ENCODE peak calls at places on chromosomes 13 and 19, in six cellular contexts. One of them, this sample, is unnamed.

GRCh38 chr13:21164631-21165030 is 11.7 kb downstream of the SKA3 start:
- DNase-seq in lower lobe of right lung: no peak
- DNase-seq in PC-9: no peak
- DNase-seq in breast epithelium: no peak
- DNase-seq in stimulated activated CD4-positive, alpha-beta T cell treated with anti-CD3 and anti-CD28 coated beads, TNF-alpha, amount 100 ng/mL, for 48 hours: no peak
- DNase-seq in caudate nucleus: no peak
- DNase-seq in this sample: no peak

GRCh38 chr19:33771308-33772101 is 25.2 kb upstream of the KCTD15 start:
- DNase-seq in caudate nucleus: peak; percentile 14
- DNase-seq in stimulated activated CD4-positive, alpha-beta T cell treated with anti-CD3 and anti-CD28 coated beads, TNF-alpha, amount 100 ng/mL, for 48 hours: peak; percentile 62
- DNase-seq in breast epithelium: peak; percentile 36
- DNase-seq in lower lobe of right lung: peak; percentile 74
- DNase-seq in PC-9: peak; percentile 46
- DNase-seq in this sample: peak; percentile 51

GRCh38 chr19:33052352-33052972 is 12.2 kb downstream of the RHPN2 start:
- DNase-seq in caudate nucleus: no peak
- DNase-seq in PC-9: peak; percentile 95
- DNase-seq in breast epithelium: no peak
- DNase-seq in lower lobe of right lung: no peak
- DNase-seq in stimulated activated CD4-positive, alpha-beta T cell treated with anti-CD3 and anti-CD28 coated beads, TNF-alpha, amount 100 ng/mL, for 48 hours: no peak
- DNase-seq in this sample: peak; percentile 71

GRCh38 chr13:50152224-50152623 is 137.0 kb downstream of the KCNRG start:
- DNase-seq in stimulated activated CD4-positive, alpha-beta T cell treated with anti-CD3 and anti-CD28 coated beads, TNF-alpha, amount 100 ng/mL, for 48 hours: no peak
- DNase-seq in lower lobe of right lung: no peak
- DNase-seq in PC-9: no peak
- DNase-seq in caudate nucleus: no peak
- DNase-seq in breast epithelium: no peak
- DNase-seq in this sample: no peak

GRCh38 chr13:43730642-43731041 is 56.1 kb downstream of the ENOX1 start:
- DNase-seq in stimulated activated CD4-positive, alpha-beta T cell treated with anti-CD3 and anti-CD28 coated beads, TNF-alpha, amount 100 ng/mL, for 48 hours: no peak
- DNase-seq in PC-9: no peak
- DNase-seq in breast epithelium: no peak
- DNase-seq in lower lobe of right lung: no peak
- DNase-seq in caudate nucleus: no peak
- DNase-seq in this sample: no peak

GRCh38 chr13:114062754-114063153 is 69.7 kb downstream of the RASA3 start:
- DNase-seq in caudate nucleus: no peak
- DNase-seq in breast epithelium: no peak
- DNase-seq in PC-9: no peak
- DNase-seq in stimulated activated CD4-positive, alpha-beta T cell treated with anti-CD3 and anti-CD28 coated beads, TNF-alpha, amount 100 ng/mL, for 48 hours: no peak
- DNase-seq in lower lobe of right lung: no peak
- DNase-seq in this sample: no peak

GRCh38 chr19:35869327-35870123 is 1.2 kb downstream of the APLP1 start:
- DNase-seq in breast epithelium: peak; percentile 42
- DNase-seq in PC-9: no peak
- DNase-seq in stimulated activated CD4-positive, alpha-beta T cell treated with anti-CD3 and anti-CD28 coated beads, TNF-alpha, amount 100 ng/mL, for 48 hours: peak; percentile 76
- DNase-seq in caudate nucleus: peak; percentile 14
- DNase-seq in lower lobe of right lung: peak; percentile 80
- DNase-seq in this sample: peak; percentile 31

GRCh38 chr13:76790519-76791289 is 95.5 kb downstream of the KCTD12 start:
- DNase-seq in breast epithelium: no peak
- DNase-seq in caudate nucleus: no peak
- DNase-seq in stimulated activated CD4-positive, alpha-beta T cell treated with anti-CD3 and anti-CD28 coated beads, TNF-alpha, amount 100 ng/mL, for 48 hours: no peak
- DNase-seq in PC-9: no peak
- DNase-seq in lower lobe of right lung: no peak
- DNase-seq in this sample: no peak

GRCh38 chr13:106151056-106151699 is 384.3 kb downstream of the EFNB2 start:
- DNase-seq in caudate nucleus: no peak
- DNase-seq in breast epithelium: peak; percentile 48
- DNase-seq in lower lobe of right lung: no peak
- DNase-seq in stimulated activated CD4-positive, alpha-beta T cell treated with anti-CD3 and anti-CD28 coated beads, TNF-alpha, amount 100 ng/mL, for 48 hours: no peak
- DNase-seq in PC-9: peak; percentile 99
- DNase-seq in this sample: peak; percentile 91

GRCh38 chr13:70310720-70311119 is 202.5 kb upstream of the KLHL1 start:
- DNase-seq in lower lobe of right lung: no peak
- DNase-seq in caudate nucleus: no peak
- DNase-seq in stimulated activated CD4-positive, alpha-beta T cell treated with anti-CD3 and anti-CD28 coated beads, TNF-alpha, amount 100 ng/mL, for 48 hours: no peak
- DNase-seq in breast epithelium: no peak
- DNase-seq in PC-9: no peak
- DNase-seq in this sample: peak; percentile 43

GRCh38 chr13:31587696-31588266 is 151.5 kb upstream of the RXFP2 start:
- DNase-seq in caudate nucleus: no peak
- DNase-seq in stimulated activated CD4-positive, alpha-beta T cell treated with anti-CD3 and anti-CD28 coated beads, TNF-alpha, amount 100 ng/mL, for 48 hours: no peak
- DNase-seq in PC-9: no peak
- DNase-seq in breast epithelium: no peak
- DNase-seq in lower lobe of right lung: no peak
- DNase-seq in this sample: no peak

GRCh38 chr19:38655148-38655824 is 7.8 kb downstream of the ACTN4 start:
- DNase-seq in caudate nucleus: no peak
- DNase-seq in breast epithelium: no peak
- DNase-seq in lower lobe of right lung: no peak
- DNase-seq in stimulated activated CD4-positive, alpha-beta T cell treated with anti-CD3 and anti-CD28 coated beads, TNF-alpha, amount 100 ng/mL, for 48 hours: no peak
- DNase-seq in PC-9: no peak
- DNase-seq in this sample: no peak

GRCh38 chr19:19109601-19110000 is 28.7 kb downstream of the TMEM161A start:
- DNase-seq in breast epithelium: no peak
- DNase-seq in caudate nucleus: no peak
- DNase-seq in PC-9: no peak
- DNase-seq in stimulated activated CD4-positive, alpha-beta T cell treated with anti-CD3 and anti-CD28 coated beads, TNF-alpha, amount 100 ng/mL, for 48 hours: no peak
- DNase-seq in lower lobe of right lung: no peak
- DNase-seq in this sample: no peak

GRCh38 chr13:107450931-107451330 is 764.4 kb downstream of the LIG4 start:
- DNase-seq in PC-9: no peak
- DNase-seq in stimulated activated CD4-positive, alpha-beta T cell treated with anti-CD3 and anti-CD28 coated beads, TNF-alpha, amount 100 ng/mL, for 48 hours: no peak
- DNase-seq in caudate nucleus: no peak
- DNase-seq in lower lobe of right lung: no peak
- DNase-seq in breast epithelium: no peak
- DNase-seq in this sample: no peak

GRCh38 chr13:79870123-79870522 is 389.2 kb downstream of the NDFIP2 start:
- DNase-seq in caudate nucleus: no peak
- DNase-seq in breast epithelium: no peak
- DNase-seq in PC-9: no peak
- DNase-seq in stimulated activated CD4-positive, alpha-beta T cell treated with anti-CD3 and anti-CD28 coated beads, TNF-alpha, amount 100 ng/mL, for 48 hours: no peak
- DNase-seq in lower lobe of right lung: no peak
- DNase-seq in this sample: no peak

GRCh38 chr19:10523135-10523636 is 5.9 kb upstream of the S1PR5 start:
- DNase-seq in breast epithelium: no peak
- DNase-seq in lower lobe of right lung: no peak
- DNase-seq in stimulated activated CD4-positive, alpha-beta T cell treated with anti-CD3 and anti-CD28 coated beads, TNF-alpha, amount 100 ng/mL, for 48 hours: no peak
- DNase-seq in PC-9: no peak
- DNase-seq in caudate nucleus: no peak
- DNase-seq in this sample: no peak

GRCh38 chr19:44747739-44748425 is 626 bp upstream of the BCL3 start:
- DNase-seq in caudate nucleus: no peak
- DNase-seq in PC-9: peak; percentile 60
- DNase-seq in breast epithelium: peak; percentile 58
- DNase-seq in stimulated activated CD4-positive, alpha-beta T cell treated with anti-CD3 and anti-CD28 coated beads, TNF-alpha, amount 100 ng/mL, for 48 hours: no peak
- DNase-seq in lower lobe of right lung: peak; percentile 82
- DNase-seq in this sample: peak; percentile 65

GRCh38 chr13:42746846-42747245 is 34.5 kb upstream of the FAM216B start:
- DNase-seq in lower lobe of right lung: no peak
- DNase-seq in caudate nucleus: no peak
- DNase-seq in stimulated activated CD4-positive, alpha-beta T cell treated with anti-CD3 and anti-CD28 coated beads, TNF-alpha, amount 100 ng/mL, for 48 hours: no peak
- DNase-seq in PC-9: no peak
- DNase-seq in breast epithelium: no peak
- DNase-seq in this sample: no peak

GRCh38 chr19:5641171-5641570 is 18.3 kb downstream of the SAFB start:
- DNase-seq in lower lobe of right lung: no peak
- DNase-seq in stimulated activated CD4-positive, alpha-beta T cell treated with anti-CD3 and anti-CD28 coated beads, TNF-alpha, amount 100 ng/mL, for 48 hours: no peak
- DNase-seq in PC-9: no peak
- DNase-seq in breast epithelium: peak; percentile 30
- DNase-seq in caudate nucleus: no peak
- DNase-seq in this sample: no peak

GRCh38 chr13:24997367-24997967 is 98.5 kb upstream of the PABPC3 start:
- DNase-seq in breast epithelium: no peak
- DNase-seq in caudate nucleus: no peak
- DNase-seq in stimulated activated CD4-positive, alpha-beta T cell treated with anti-CD3 and anti-CD28 coated beads, TNF-alpha, amount 100 ng/mL, for 48 hours: no peak
- DNase-seq in lower lobe of right lung: no peak
- DNase-seq in PC-9: no peak
- DNase-seq in this sample: peak; percentile 46

GRCh38 chr19:50602496-50602895 is 34.3 kb upstream of the LRRC4B start:
- DNase-seq in lower lobe of right lung: no peak
- DNase-seq in PC-9: no peak
- DNase-seq in breast epithelium: no peak
- DNase-seq in caudate nucleus: no peak
- DNase-seq in stimulated activated CD4-positive, alpha-beta T cell treated with anti-CD3 and anti-CD28 coated beads, TNF-alpha, amount 100 ng/mL, for 48 hours: no peak
- DNase-seq in this sample: no peak

GRCh38 chr19:2617393-2618165 is 84.9 kb downstream of the GNG7 start:
- DNase-seq in caudate nucleus: no peak
- DNase-seq in PC-9: no peak
- DNase-seq in breast epithelium: no peak
- DNase-seq in lower lobe of right lung: peak; percentile 34
- DNase-seq in stimulated activated CD4-positive, alpha-beta T cell treated with anti-CD3 and anti-CD28 coated beads, TNF-alpha, amount 100 ng/mL, for 48 hours: no peak
- DNase-seq in this sample: no peak

GRCh38 chr19:40667602-40668001 is 22.8 kb downstream of the NUMBL start:
- DNase-seq in stimulated activated CD4-positive, alpha-beta T cell treated with anti-CD3 and anti-CD28 coated beads, TNF-alpha, amount 100 ng/mL, for 48 hours: no peak
- DNase-seq in breast epithelium: no peak
- DNase-seq in caudate nucleus: no peak
- DNase-seq in PC-9: no peak
- DNase-seq in lower lobe of right lung: no peak
- DNase-seq in this sample: no peak

This sample was measured in LoVo.